ENCODE peak calls at places on chromosomes 11 and 22, in four cellular contexts. T is kidney tubule cell; R is heart left ventricle; L is T-helper 2 cell treated with Interferon-gamma antibody and Interleukin-4, amounts not matched to agents 5 μg/mL and 100 μg/mL, for 36 hours. F is an unnamed sample.

GRCh38 chr11:117822031-117822521 is 2.5 kb downstream of the FXYD2 start:
- DNase-seq in T (peak), R (peak), L (no peak), F (peak)

GRCh38 chr11:19644316-19644715 is 68.3 kb upstream of the NAV2 start:
- DNase-seq in T (no peak), R (no peak), L (no peak), F (no peak)

GRCh38 chr22:35821654-35822053 is 104.0 kb downstream of the APOL5 start:
- DNase-seq in T (no peak), R (no peak), L (no peak), F (no peak)

GRCh38 chr11:50174189-50174588 is 141.5 kb downstream of the OR4C45 start:
- DNase-seq in T (no peak), R (no peak), L (no peak), F (no peak)

GRCh38 chr11:11862995-11863394 is 21.2 kb downstream of the USP47 start:
- DNase-seq in T (no peak), R (no peak), L (no peak), F (no peak)

GRCh38 chr11:32510039-32510438 is 73.6 kb upstream of the EIF3M start:
- DNase-seq in T (no peak), R (no peak), L (no peak), F (no peak)

GRCh38 chr11:28459912-28460311 is 351.7 kb downstream of the METTL15 start:
- DNase-seq in T (no peak), R (no peak), L (no peak), F (no peak)

GRCh38 chr11:45921561-45922424 is 663 bp upstream of the LARGE2 start:
- DNase-seq in T (peak), R (peak), L (no peak), F (peak)

GRCh38 chr11:30876656-30877371 is 290.7 kb upstream of the MPPED2 start:
- DNase-seq in T (no peak), R (no peak), L (no peak), F (no peak)

GRCh38 chr11:79400717-79401330 is 40.0 kb downstream of the TENM4 start:
- DNase-seq in T (peak), R (no peak), L (no peak), F (peak)

GRCh38 chr11:47394322-47395224 is 13.8 kb upstream of the SLC39A13 start:
- DNase-seq in T (no peak), R (peak), L (peak), F (peak)

GRCh38 chr11:121426476-121427454 is 25.3 kb upstream of the SORL1 start:
- DNase-seq in T (no peak), R (peak), L (peak), F (peak)

GRCh38 chr11:120209750-120210650 is 832 bp upstream of the OAF start:
- DNase-seq in T (no peak), R (peak), L (no peak), F (no peak)

GRCh38 chr11:132284048-132284447 is 913.6 kb downstream of the NTM start:
- DNase-seq in T (no peak), R (no peak), L (no peak), F (no peak)

GRCh38 chr11:117316197-117316961 is at the start of gene BACE1:
- DNase-seq in T (peak), R (peak), L (no peak), F (peak)

GRCh38 chr22:40654522-40655167 is 18.1 kb upstream of the MRTFA start:
- DNase-seq in T (peak), R (peak), L (no peak), F (peak)

GRCh38 chr11:119721129-119722120 is 7.6 kb downstream of the NECTIN1 start:
- DNase-seq in T (peak), R (no peak), L (no peak), F (no peak)

GRCh38 chr11:110452720-110453119 is 23.0 kb downstream of the FDX1 start:
- DNase-seq in T (no peak), R (no peak), L (no peak), F (no peak)

GRCh38 chr11:87437133-87437843 is 399.6 kb downstream of the TMEM135 start:
- DNase-seq in T (no peak), R (no peak), L (no peak), F (no peak)

GRCh38 chr11:43467958-43468357 is 109.2 kb downstream of the TTC17 start:
- DNase-seq in T (no peak), R (no peak), L (no peak), F (no peak)

GRCh38 chr22:46693634-46694422 is 44.2 kb downstream of the CERK start:
- DNase-seq in T (no peak), R (no peak), L (no peak), F (peak)

GRCh38 chr11:44002191-44003093 is 45.3 kb upstream of the ACCSL start:
- DNase-seq in T (no peak), R (no peak), L (no peak), F (no peak)

GRCh38 chr22:37566329-37566837 is 6.1 kb downstream of the CDC42EP1 start:
- DNase-seq in T (no peak), R (no peak), L (peak), F (peak)

GRCh38 chr22:38335077-38335476 is 17.8 kb upstream of the CSNK1E start:
- DNase-seq in T (no peak), R (no peak), L (no peak), F (no peak)

GRCh38 chr11:6387811-6388599 is 2.3 kb upstream of the SMPD1 start:
- DNase-seq in T (peak), R (no peak), L (no peak), F (no peak)

GRCh38 chr22:27412866-27413445 is 388.6 kb downstream of the MN1 start:
- DNase-seq in T (no peak), R (no peak), L (no peak), F (no peak)

F was measured in Right ventricle myocardium superior.